ENCODE peak calls at places on chromosomes 12 and 14, in four cellular contexts. J, V, G and A are unnamed samples.
A peak's percentile ranks its signal among the peaks of the same experiment; 100 is the strongest.

GRCh38 chr12:1443421-1444141 is 150.8 kb downstream of the FBXL14 start:
- DNase-seq in J (no peak), V (peak; percentile 90), G (peak; percentile 66), A (peak; percentile 37)

GRCh38 chr12:116922194-116922897 is 11.6 kb downstream of the FBXW8 start:
- DNase-seq in J (no peak), V (no peak), G (no peak), A (no peak)

GRCh38 chr12:25352078-25352918 is 101.6 kb upstream of the KRAS start:
- DNase-seq in J (no peak), V (peak; percentile 40), G (peak; percentile 31), A (no peak)

GRCh38 chr14:99262977-99263448 is 9.0 kb downstream of the BCL11B start:
- DNase-seq in J (no peak), V (no peak), G (no peak), A (no peak)

GRCh38 chr12:27822076-27822712 is 42.2 kb upstream of the MANSC4 start:
- DNase-seq in J (peak; percentile 98), V (peak; percentile 97), G (peak; percentile 46), A (peak; percentile 62)

GRCh38 chr14:20247651-20248246 is 8.7 kb downstream of the OR11H4 start:
- DNase-seq in J (peak; percentile 2), V (no peak), G (no peak), A (no peak)

GRCh38 chr12:77845831-77846230 is 15.1 kb downstream of the NAV3 start:
- DNase-seq in J (peak; percentile 77), V (peak; percentile 84), G (peak; percentile 18), A (no peak)

GRCh38 chr12:26832817-26833691 is at the start of gene ITPR2:
- DNase-seq in J (peak; percentile 89), V (peak; percentile 90), G (peak; percentile 82), A (peak; percentile 98)

GRCh38 chr14:103530390-103530789 is 1.4 kb downstream of the TRMT61A start:
- DNase-seq in J (peak; percentile 45), V (no peak), G (no peak), A (no peak)

GRCh38 chr14:52131640-52132320 is 62.9 kb upstream of the NID2 start:
- DNase-seq in J (peak; percentile 98), V (peak; percentile 95), G (peak; percentile 90), A (peak; percentile 93)

GRCh38 chr14:102029956-102030355 is 56.9 kb downstream of the HSP90AA1 start:
- DNase-seq in J (no peak), V (peak; percentile 85), G (peak; percentile 75), A (no peak)

GRCh38 chr12:43848786-43849185 is 12.9 kb downstream of the TMEM117 start:
- DNase-seq in J (no peak), V (no peak), G (no peak), A (peak; percentile 22)

GRCh38 chr14:34322940-34323418 is 139.1 kb downstream of the SPTSSA start:
- DNase-seq in J (peak; percentile 84), V (peak; percentile 52), G (peak; percentile 49), A (peak; percentile 78)

GRCh38 chr12:123895477-123895876 is 77.2 kb downstream of the CCDC92 start:
- DNase-seq in J (no peak), V (no peak), G (no peak), A (no peak)

GRCh38 chr12:14664434-14665023 is 31.9 kb downstream of the GUCY2C start:
- DNase-seq in J (peak; percentile 61), V (peak; percentile 51), G (peak; percentile 33), A (peak; percentile 29)

GRCh38 chr12:120199025-120199424 is 1.9 kb downstream of the RPLP0 start:
- DNase-seq in J (no peak), V (no peak), G (no peak), A (no peak)

GRCh38 chr14:71400821-71401447 is 493.7 kb downstream of the PCNX1 start:
- DNase-seq in J (no peak), V (peak; percentile 39), G (no peak), A (no peak)

GRCh38 chr12:92136883-92137582 is 8.6 kb downstream of the BTG1 start:
- DNase-seq in J (peak; percentile 67), V (peak; percentile 92), G (peak; percentile 86), A (peak; percentile 56)

GRCh38 chr12:118432812-118433540 is 56.6 kb downstream of the SUDS3 start:
- DNase-seq in J (no peak), V (peak; percentile 45), G (peak; percentile 30), A (peak; percentile 40)

GRCh38 chr14:70013269-70013873 is 134.2 kb downstream of the SMOC1 start:
- DNase-seq in J (peak; percentile 52), V (peak; percentile 40), G (no peak), A (no peak)

GRCh38 chr12:26156201-26156871 is 31.5 kb upstream of the BHLHE41 start:
- DNase-seq in J (no peak), V (no peak), G (no peak), A (no peak)